ENCODE peak calls at places on chromosome 4, in ten cellular contexts. N is H1, Y is adrenal gland, X is IMR-90, B is Peyer's patch, C is HCT116, L is upper lobe of left lung, Q is ovary, V is tibial nerve, H is sigmoid colon. K is an unnamed sample.

GRCh38 chr4:37627263-37627662 is 58.9 kb downstream of the RELL1 start:
- DNase-seq in N (no peak), Y (no peak), X (no peak), B (no peak), C (no peak), L (no peak), Q (no peak), V (no peak), H (no peak), K (no peak)

GRCh38 chr4:15504041-15504440 is 34.4 kb downstream of the CC2D2A start:
- DNase-seq in N (no peak), Y (no peak), X (peak; percentile 8), B (no peak), C (no peak), L (no peak), Q (no peak), V (no peak), H (no peak), K (no peak)

GRCh38 chr4:168803727-168804126 is 206.3 kb downstream of the CBR4 start:
- DNase-seq in N (no peak), Y (no peak), X (peak; percentile 88), B (no peak), C (no peak), L (no peak), Q (no peak), V (no peak), H (no peak), K (no peak)

GRCh38 chr4:173182403-173182802 is 13.8 kb downstream of the GALNT7 start:
- DNase-seq in N (no peak), Y (peak; percentile 37), X (peak; percentile 88), B (no peak), C (peak; percentile 72), L (no peak), Q (no peak), V (no peak), H (no peak), K (no peak)

GRCh38 chr4:27305246-27305645 is 444.6 kb downstream of the STIM2 start:
- DNase-seq in N (no peak), Y (no peak), X (no peak), B (no peak), C (no peak), L (no peak), Q (no peak), V (no peak), H (no peak), K (no peak)

GRCh38 chr4:6263541-6264540 is 5.8 kb upstream of the WFS1 start:
- DNase-seq in N (no peak), Y (no peak), X (peak; percentile 63), B (peak; percentile 75), C (no peak), L (no peak), Q (peak; percentile 81), V (no peak), H (no peak), K (peak; percentile 53)

GRCh38 chr4:35151816-35152572 is 1092.3 kb downstream of the ARAP2 start:
- DNase-seq in N (peak; percentile 7), Y (no peak), X (no peak), B (no peak), C (peak; percentile 29), L (no peak), Q (no peak), V (no peak), H (no peak), K (no peak)

GRCh38 chr4:40307627-40308497 is 27.3 kb upstream of the CHRNA9 start:
- DNase-seq in N (no peak), Y (peak; percentile 42), X (no peak), B (peak; percentile 89), C (no peak), L (peak; percentile 51), Q (no peak), V (peak; percentile 20), H (peak; percentile 52), K (peak; percentile 32)

GRCh38 chr4:8665406-8666360 is 73.1 kb downstream of the CPZ start:
- DNase-seq in N (no peak), Y (no peak), X (peak; percentile 5), B (no peak), C (no peak), L (no peak), Q (no peak), V (no peak), H (peak; percentile 54), K (no peak)

GRCh38 chr4:184802203-184803015 is 23.4 kb downstream of the ACSL1 start:
- DNase-seq in N (no peak), Y (no peak), X (peak; percentile 16), B (peak; percentile 13), C (no peak), L (peak; percentile 37), Q (no peak), V (no peak), H (no peak), K (no peak)

GRCh38 chr4:184804621-184805020 is 21.1 kb downstream of the ACSL1 start:
- DNase-seq in N (no peak), Y (no peak), X (no peak), B (no peak), C (no peak), L (no peak), Q (no peak), V (no peak), H (no peak), K (no peak)

GRCh38 chr4:184801781-184802180 is 24.0 kb downstream of the ACSL1 start:
- DNase-seq in N (no peak), Y (no peak), X (peak; percentile 42), B (peak; percentile 22), C (no peak), L (peak; percentile 23), Q (no peak), V (no peak), H (no peak), K (no peak)

GRCh38 chr4:184803884-184804283 is 21.9 kb downstream of the ACSL1 start:
- DNase-seq in N (no peak), Y (no peak), X (no peak), B (no peak), C (no peak), L (peak; percentile 18), Q (no peak), V (no peak), H (no peak), K (no peak)

DNA sequence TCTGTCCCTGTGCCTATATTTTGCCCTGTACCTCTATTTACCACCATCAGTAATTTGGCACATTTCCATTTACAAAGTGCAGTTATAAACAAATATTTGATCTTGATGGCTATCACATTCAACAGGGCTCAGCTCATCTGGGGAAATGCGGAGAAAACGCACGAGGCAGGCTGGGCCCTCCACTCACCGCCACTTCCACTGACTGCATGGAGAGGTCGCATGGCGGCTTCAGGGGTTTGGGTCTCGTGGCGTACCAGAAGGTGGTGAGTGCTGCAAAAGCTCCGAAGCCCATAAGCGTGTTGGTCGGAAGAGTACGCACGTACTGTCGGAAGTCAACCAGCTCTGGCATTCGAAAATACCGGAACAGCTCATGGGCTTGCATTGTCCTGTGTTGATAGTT is 22.6 kb downstream of the ACSL1 start:
- DNase-seq in N (no peak), Y (no peak), X (no peak), B (peak; percentile 13), C (no peak), L (peak; percentile 19), Q (no peak), V (no peak), H (no peak), K (no peak)
- H3K4me1 ChIP-seq in N (peaks cover 7% of the 10 kb centered on the region), Y (peaks cover 31% of the 10 kb centered on the region), X (no peaks in the 10 kb centered on the region), B (no peaks in the 10 kb centered on the region), C (peaks cover 22% of the 10 kb centered on the region), L (peaks cover 6% of the 10 kb centered on the region), Q (peaks cover 5% of the 10 kb centered on the region), V (peaks cover 67% of the 10 kb centered on the region), H (no peaks in the 10 kb centered on the region), K (peaks cover 8% of the 10 kb centered on the region)

DNA sequence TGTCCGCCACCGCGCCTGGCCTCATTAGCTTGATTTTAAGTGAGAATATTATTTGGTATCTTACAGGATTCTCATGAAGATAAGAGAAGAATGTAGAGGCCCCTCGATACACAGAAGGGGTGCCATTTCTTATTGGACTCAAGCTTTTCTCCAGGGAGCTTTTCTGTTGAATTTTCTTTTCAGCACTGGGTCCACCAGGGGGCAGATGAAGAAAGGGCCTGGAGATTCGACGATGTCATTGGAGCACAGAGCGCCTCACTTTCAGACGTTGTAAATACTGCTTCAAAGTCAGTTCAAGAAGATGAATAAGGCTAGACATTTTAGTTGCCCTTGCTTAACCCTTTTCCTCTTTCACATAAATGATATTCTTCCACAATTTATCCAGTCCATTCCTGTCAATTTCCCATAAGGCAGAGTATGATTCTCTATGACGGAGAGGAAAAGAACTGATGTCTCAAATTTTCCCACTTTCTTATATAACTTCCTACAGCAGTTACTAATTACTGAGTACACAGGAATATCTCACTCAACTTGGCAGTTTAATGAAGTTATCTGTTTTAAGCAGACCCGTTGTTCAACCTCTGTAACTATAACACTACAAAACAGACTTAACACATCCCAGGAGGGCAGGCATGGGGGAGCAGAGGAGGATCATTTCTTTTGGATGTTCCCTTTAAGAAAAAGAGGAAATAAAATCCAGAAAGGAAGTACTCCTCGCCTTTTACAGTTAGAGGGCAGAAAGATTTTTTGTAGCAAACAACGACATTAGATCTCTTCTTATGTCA is 12.0 kb upstream of the CENPU start:
- DNase-seq in N (no peak), Y (peak; percentile 72), X (peak; percentile 76), B (peak; percentile 87), C (peak; percentile 29), L (peak; percentile 68), Q (peak; percentile 71), V (peak; percentile 85), H (peak; percentile 89), K (no peak)
- TF ChIP-seq POLR2A in N (no peak), Y (no peak), X (no peak), B (no peak), C (no peak), L (no peak), Q (no peak), V (no peak), H (no peak), K (no peak)

GRCh38 chr4:108533876-108534275 is 86.5 kb upstream of the RPL34 start:
- DNase-seq in N (no peak), Y (peak; percentile 29), X (no peak), B (no peak), C (no peak), L (no peak), Q (no peak), V (no peak), H (no peak), K (no peak)
- H3K4me1 ChIP-seq in N (no peaks in the 10 kb centered on the region), Y (no peaks in the 10 kb centered on the region), X (no peaks in the 10 kb centered on the region), B (no peaks in the 10 kb centered on the region), C (no peaks in the 10 kb centered on the region), L (peaks cover 16% of the 10 kb centered on the region), Q (no peaks in the 10 kb centered on the region), V (peaks cover 25% of the 10 kb centered on the region), H (no peaks in the 10 kb centered on the region), K (peaks cover 4% of the 10 kb centered on the region)

GRCh38 chr4:2834001-2834921 is 9.4 kb upstream of the ADD1 start:
- DNase-seq in N (no peak), Y (peak; percentile 12), X (no peak), B (peak; percentile 45), C (no peak), L (peak; percentile 18), Q (peak; percentile 12), V (no peak), H (peak; percentile 56), K (no peak)
- TF ChIP-seq POLR2A in N (no peak), Y (no peak), X (no peak), B (no peak), C (no peak), L (no peak), Q (no peak), V (no peak), H (no peak), K (no peak)